ENCODE peak calls at places on chromosome 14, in seven cellular contexts. K is mesendoderm; U is MM.1S; O is T-helper 2 cell; L is HT1080; I is CD8-positive, alpha-beta memory T cell; P is AG08395. C is an unnamed sample.
A peak's percentile ranks its signal among the peaks of the same experiment; 100 is the strongest.

GRCh38 chr14:61090432-61091216 is 109.6 kb downstream of the SLC38A6 start:
- DNase-seq in I (no peak), O (no peak), P (no peak), K (peak; percentile 10), U (no peak), L (no peak), C (no peak)

GRCh38 chr14:106277503-106277902 is 751.1 kb downstream of the TMEM121 start:
- DNase-seq in I (peak; percentile 3), K (no peak), P (no peak), U (no peak), L (peak; percentile 23), O (no peak), C (no peak)

GRCh38 chr14:71594828-71595227 is 337.4 kb upstream of the RGS6 start:
- DNase-seq in I (no peak), U (no peak), O (no peak), K (no peak), L (no peak), P (no peak), C (no peak)

GRCh38 chr14:62179367-62180018 is 417.3 kb downstream of the SNAPC1 start:
- DNase-seq in L (peak; percentile 79), P (peak; percentile 77), I (no peak), O (no peak), U (peak; percentile 47), K (peak; percentile 88), C (no peak)

GRCh38 chr14:54803926-54804719 is 98.5 kb downstream of the GCH1 start:
- DNase-seq in U (no peak), O (no peak), P (no peak), I (no peak), K (peak; percentile 33), L (peak; percentile 54), C (no peak)

GRCh38 chr14:60616326-60617044 is 32.8 kb downstream of the SIX1 start:
- DNase-seq in P (no peak), U (no peak), L (no peak), O (no peak), K (peak; percentile 28), I (no peak), C (no peak)

GRCh38 chr14:38129705-38130104 is 78.0 kb upstream of the SSTR1 start:
- DNase-seq in I (peak; percentile 4), O (no peak), U (no peak), L (no peak), K (no peak), P (no peak), C (no peak)

GRCh38 chr14:101471723-101472517 is 89.4 kb upstream of the DIO3 start:
- DNase-seq in I (no peak), K (no peak), P (no peak), U (no peak), L (no peak), O (no peak), C (no peak)

GRCh38 chr14:77615231-77616132 is 955 bp downstream of the SPTLC2 start:
- DNase-seq in O (no peak), I (no peak), L (peak; percentile 46), U (no peak), K (peak; percentile 40), P (peak; percentile 41), C (no peak)

GRCh38 chr14:90671382-90671781 is 144.8 kb downstream of the TTC7B start:
- DNase-seq in U (no peak), K (no peak), I (no peak), O (no peak), P (no peak), L (no peak), C (no peak)

GRCh38 chr14:102508774-102509743 is 517 bp downstream of the ANKRD9 start:
- DNase-seq in K (peak; percentile 33), I (peak; percentile 37), L (no peak), U (no peak), P (peak; percentile 67), O (peak; percentile 34), C (no peak)

GRCh38 chr14:68088463-68088862 is 268.9 kb downstream of the RAD51B start:
- DNase-seq in O (no peak), L (no peak), K (no peak), I (no peak), U (no peak), P (no peak), C (no peak)

GRCh38 chr14:20757963-20758362 is 10.2 kb upstream of the EDDM3B start:
- DNase-seq in K (peak; percentile 51), L (no peak), I (no peak), U (no peak), P (no peak), O (no peak), C (no peak)

GRCh38 chr14:105470812-105471771 is 3.5 kb upstream of the CRIP2 start:
- DNase-seq in L (no peak), K (peak; percentile 54), U (no peak), P (no peak), I (no peak), O (no peak), C (no peak)

GRCh38 chr14:88179725-88180124 is 143.3 kb downstream of the KCNK10 start:
- DNase-seq in L (no peak), I (no peak), K (no peak), O (no peak), U (no peak), P (no peak), C (no peak)

GRCh38 chr14:77027538-77028383 is 747 bp downstream of the IRF2BPL start:
- DNase-seq in L (peak; percentile 64), I (peak; percentile 71), U (peak; percentile 60), K (peak; percentile 71), O (peak; percentile 30), P (peak; percentile 65), C (no peak)

GRCh38 chr14:54623279-54624004 is 56.5 kb downstream of the SAMD4A start:
- DNase-seq in L (no peak), K (no peak), P (no peak), U (no peak), O (no peak), I (no peak), C (no peak)

GRCh38 chr14:61536661-61537566 is 158.4 kb upstream of the HIF1A start:
- DNase-seq in U (no peak), L (no peak), K (no peak), O (no peak), P (no peak), I (no peak), C (no peak)

GRCh38 chr14:92589213-92589852 is 75.8 kb downstream of the RIN3 start:
- DNase-seq in I (no peak), O (no peak), P (peak; percentile 30), U (peak; percentile 29), K (peak; percentile 30), L (no peak), C (no peak)

GRCh38 chr14:25006961-25007795 is 42.8 kb downstream of the STXBP6 start:
- DNase-seq in P (peak; percentile 86), L (peak; percentile 93), I (no peak), U (no peak), O (no peak), K (peak; percentile 31), C (no peak)

C was measured in esophagus squamous epithelium.